ENCODE peak calls at places on chromosomes 16 and 17, in five cellular contexts. K is mucosa of gallbladder, O is EH, T is left ventricle myocardium superior, V is glomerular endothelial cell. E is an unnamed sample.

GRCh38 chr17:42522263-42522790 is 13.7 kb upstream of the NAGLU start:
- DNase-seq in V (no peak), O (no peak), K (no peak), T (no peak), E (no peak)

GRCh38 chr16:67425046-67425445 is 5.9 kb upstream of the HSD11B2 start:
- DNase-seq in V (no peak), O (peak), T (no peak), K (no peak), E (no peak)

GRCh38 chr17:20267459-20267842 is 199.9 kb downstream of the LGALS9B start:
- DNase-seq in O (no peak), T (no peak), V (no peak), K (no peak), E (no peak)

GRCh38 chr16:69927056-69927757 is 23.9 kb upstream of the CLEC18A start:
- DNase-seq in T (peak), V (no peak), K (peak), O (peak), E (peak)

GRCh38 chr16:57783883-57784282 is 18.4 kb downstream of the KIFC3 start:
- DNase-seq in O (no peak), T (no peak), K (no peak), V (no peak), E (no peak)

GRCh38 chr16:22306788-22307187 is 9.6 kb downstream of the POLR3E start:
- DNase-seq in O (no peak), V (no peak), K (no peak), T (no peak), E (no peak)

GRCh38 chr16:85146922-85147651 is 34.8 kb upstream of the CIBAR2 start:
- DNase-seq in T (peak), O (peak), V (no peak), K (no peak), E (no peak)

GRCh38 chr17:78263063-78263735 is 31.8 kb downstream of the TMEM235 start:
- DNase-seq in V (no peak), K (peak), O (no peak), T (peak), E (no peak)

GRCh38 chr16:3045758-3046505 is 429 bp upstream of the MMP25 start:
- DNase-seq in V (no peak), K (no peak), O (no peak), T (no peak), E (no peak)

GRCh38 chr17:79393358-79394038 is 217.4 kb downstream of the RBFOX3 start:
- DNase-seq in K (peak), O (peak), T (peak), V (no peak), E (peak)

GRCh38 chr17:8430966-8431365 is 4.7 kb upstream of the NDEL1 start:
- DNase-seq in K (peak), V (no peak), T (peak), O (peak), E (peak)

GRCh38 chr17:58565389-58566311 is 51.2 kb upstream of the MTMR4 start:
- DNase-seq in T (no peak), O (no peak), K (no peak), V (no peak), E (no peak)

GRCh38 chr16:48531011-48531962 is 78.7 kb downstream of the N4BP1 start:
- DNase-seq in K (no peak), T (peak), O (peak), V (no peak), E (no peak)

GRCh38 chr17:58333396-58334207 is 5.0 kb upstream of the TSPOAP1 start:
- DNase-seq in V (no peak), O (no peak), K (no peak), T (no peak), E (no peak)

GRCh38 chr17:73210002-73210678 is 17.3 kb downstream of the COG1 start:
- DNase-seq in V (no peak), O (peak), T (no peak), K (no peak), E (no peak)

GRCh38 chr17:30550512-30551273 is 73.5 kb downstream of the GOSR1 start:
- DNase-seq in O (peak), T (no peak), V (no peak), K (no peak), E (peak)

GRCh38 chr17:45184144-45184543 is 22.5 kb downstream of the HEXIM2 start:
- DNase-seq in K (no peak), O (no peak), V (no peak), T (no peak), E (no peak)

GRCh38 chr17:28937044-28937729 is 14.1 kb downstream of the PHF12 start:
- DNase-seq in K (no peak), T (no peak), O (peak), V (no peak), E (peak)

GRCh38 chr17:16880843-16881230 is 91.1 kb downstream of the TNFRSF13B start:
- DNase-seq in O (no peak), T (no peak), V (no peak), K (no peak), E (no peak)

GRCh38 chr17:2564876-2565275 is 28.6 kb upstream of the PAFAH1B1 start:
- DNase-seq in K (peak), V (peak), T (no peak), O (peak), E (no peak)

GRCh38 chr17:46013502-46014165 is 14.6 kb downstream of the STH start:
- DNase-seq in V (no peak), O (peak), K (no peak), T (no peak), E (peak)

GRCh38 chr17:38425744-38426143 is 2.5 kb upstream of the ARHGAP23 start:
- DNase-seq in T (no peak), O (peak), V (no peak), K (no peak), E (no peak)